ENCODE peak calls at places on chromosomes 7 and 10, in nine cellular contexts. One of them, this sample, is unnamed.

GRCh38 chr7:79149831-79150230 is 303.6 kb downstream of the MAGI2 start:
- DNase-seq in effector CD4-positive, alpha-beta T cell: no peak
- DNase-seq in choroid plexus epithelial cell: no peak
- DNase-seq in body of pancreas: no peak
- DNase-seq in T-helper 1 cell: no peak
- DNase-seq in germinal center: no peak
- DNase-seq in COR-L47: no peak
- DNase-seq in activated T-cell treated with anti-CD3 and anti-CD28 coated beads for 48 hours: no peak
- DNase-seq in AG04450: no peak
- DNase-seq in this sample: no peak

GRCh38 chr10:113053091-113053490 is 103.0 kb downstream of the TCF7L2 start:
- DNase-seq in T-helper 1 cell: no peak
- DNase-seq in choroid plexus epithelial cell: no peak
- DNase-seq in germinal center: no peak
- DNase-seq in AG04450: no peak
- DNase-seq in COR-L47: no peak
- DNase-seq in activated T-cell treated with anti-CD3 and anti-CD28 coated beads for 48 hours: no peak
- DNase-seq in effector CD4-positive, alpha-beta T cell: no peak
- DNase-seq in body of pancreas: no peak
- DNase-seq in this sample: no peak

GRCh38 chr10:72088879-72089585 is 681 bp upstream of the SPOCK2 start:
- DNase-seq in COR-L47: peak
- DNase-seq in body of pancreas: no peak
- DNase-seq in choroid plexus epithelial cell: peak
- DNase-seq in effector CD4-positive, alpha-beta T cell: peak
- DNase-seq in germinal center: peak
- DNase-seq in T-helper 1 cell: peak
- DNase-seq in AG04450: no peak
- DNase-seq in activated T-cell treated with anti-CD3 and anti-CD28 coated beads for 48 hours: no peak
- DNase-seq in this sample: no peak

GRCh38 chr10:116838143-116838725 is 11.1 kb upstream of the ENO4 start:
- DNase-seq in germinal center: peak
- DNase-seq in AG04450: no peak
- DNase-seq in COR-L47: no peak
- DNase-seq in effector CD4-positive, alpha-beta T cell: no peak
- DNase-seq in T-helper 1 cell: no peak
- DNase-seq in activated T-cell treated with anti-CD3 and anti-CD28 coated beads for 48 hours: no peak
- DNase-seq in body of pancreas: no peak
- DNase-seq in choroid plexus epithelial cell: no peak
- DNase-seq in this sample: no peak

GRCh38 chr7:46757006-46757405 is 824.9 kb downstream of the TNS3 start:
- DNase-seq in AG04450: no peak
- DNase-seq in choroid plexus epithelial cell: no peak
- DNase-seq in germinal center: no peak
- DNase-seq in activated T-cell treated with anti-CD3 and anti-CD28 coated beads for 48 hours: no peak
- DNase-seq in T-helper 1 cell: no peak
- DNase-seq in COR-L47: no peak
- DNase-seq in body of pancreas: no peak
- DNase-seq in effector CD4-positive, alpha-beta T cell: no peak
- DNase-seq in this sample: no peak

GRCh38 chr10:122565766-122566206 is 5.2 kb downstream of the DMBT1 start:
- DNase-seq in activated T-cell treated with anti-CD3 and anti-CD28 coated beads for 48 hours: peak
- DNase-seq in body of pancreas: peak
- DNase-seq in effector CD4-positive, alpha-beta T cell: peak
- DNase-seq in AG04450: peak
- DNase-seq in COR-L47: peak
- DNase-seq in T-helper 1 cell: peak
- DNase-seq in choroid plexus epithelial cell: peak
- DNase-seq in germinal center: peak
- DNase-seq in this sample: peak

GRCh38 chr7:144526912-144527610 is 123.6 kb upstream of the NOBOX start:
- DNase-seq in activated T-cell treated with anti-CD3 and anti-CD28 coated beads for 48 hours: no peak
- DNase-seq in T-helper 1 cell: no peak
- DNase-seq in body of pancreas: no peak
- DNase-seq in AG04450: no peak
- DNase-seq in choroid plexus epithelial cell: no peak
- DNase-seq in COR-L47: no peak
- DNase-seq in effector CD4-positive, alpha-beta T cell: no peak
- DNase-seq in germinal center: no peak
- DNase-seq in this sample: no peak

GRCh38 chr7:78114993-78115392 is 316.4 kb downstream of the PHTF2 start:
- DNase-seq in COR-L47: no peak
- DNase-seq in germinal center: no peak
- DNase-seq in body of pancreas: no peak
- DNase-seq in T-helper 1 cell: no peak
- DNase-seq in choroid plexus epithelial cell: no peak
- DNase-seq in activated T-cell treated with anti-CD3 and anti-CD28 coated beads for 48 hours: no peak
- DNase-seq in AG04450: no peak
- DNase-seq in effector CD4-positive, alpha-beta T cell: no peak
- DNase-seq in this sample: no peak

GRCh38 chr10:48623607-48624132 is 18.8 kb upstream of the ARHGAP22 start:
- DNase-seq in AG04450: no peak
- DNase-seq in effector CD4-positive, alpha-beta T cell: no peak
- DNase-seq in body of pancreas: no peak
- DNase-seq in choroid plexus epithelial cell: no peak
- DNase-seq in activated T-cell treated with anti-CD3 and anti-CD28 coated beads for 48 hours: no peak
- DNase-seq in T-helper 1 cell: no peak
- DNase-seq in germinal center: no peak
- DNase-seq in COR-L47: no peak
- DNase-seq in this sample: no peak

GRCh38 chr10:5183923-5184322 is 1.0 kb downstream of the AKR1C8 start:
- DNase-seq in COR-L47: no peak
- DNase-seq in AG04450: no peak
- DNase-seq in body of pancreas: no peak
- DNase-seq in germinal center: no peak
- DNase-seq in choroid plexus epithelial cell: no peak
- DNase-seq in T-helper 1 cell: no peak
- DNase-seq in effector CD4-positive, alpha-beta T cell: no peak
- DNase-seq in activated T-cell treated with anti-CD3 and anti-CD28 coated beads for 48 hours: no peak
- DNase-seq in this sample: no peak

GRCh38 chr10:83991986-83992753 is 147.1 kb upstream of the GHITM start:
- DNase-seq in COR-L47: peak
- DNase-seq in choroid plexus epithelial cell: peak
- DNase-seq in AG04450: no peak
- DNase-seq in germinal center: no peak
- DNase-seq in activated T-cell treated with anti-CD3 and anti-CD28 coated beads for 48 hours: no peak
- DNase-seq in effector CD4-positive, alpha-beta T cell: no peak
- DNase-seq in T-helper 1 cell: no peak
- DNase-seq in body of pancreas: peak
- DNase-seq in this sample: no peak

GRCh38 chr7:105816954-105817615 is 59.3 kb downstream of the ATXN7L1 start:
- DNase-seq in body of pancreas: no peak
- DNase-seq in T-helper 1 cell: no peak
- DNase-seq in choroid plexus epithelial cell: no peak
- DNase-seq in COR-L47: no peak
- DNase-seq in effector CD4-positive, alpha-beta T cell: no peak
- DNase-seq in activated T-cell treated with anti-CD3 and anti-CD28 coated beads for 48 hours: no peak
- DNase-seq in AG04450: no peak
- DNase-seq in germinal center: no peak
- DNase-seq in this sample: no peak

GRCh38 chr7:5408777-5409176 is 14.9 kb downstream of the TNRC18 start:
- DNase-seq in body of pancreas: no peak
- DNase-seq in T-helper 1 cell: no peak
- DNase-seq in AG04450: no peak
- DNase-seq in germinal center: no peak
- DNase-seq in effector CD4-positive, alpha-beta T cell: no peak
- DNase-seq in choroid plexus epithelial cell: peak
- DNase-seq in activated T-cell treated with anti-CD3 and anti-CD28 coated beads for 48 hours: no peak
- DNase-seq in COR-L47: no peak
- DNase-seq in this sample: no peak

GRCh38 chr10:36280396-36280795 is 638.3 kb upstream of the FZD8 start:
- DNase-seq in germinal center: no peak
- DNase-seq in COR-L47: no peak
- DNase-seq in body of pancreas: no peak
- DNase-seq in T-helper 1 cell: no peak
- DNase-seq in choroid plexus epithelial cell: peak
- DNase-seq in effector CD4-positive, alpha-beta T cell: no peak
- DNase-seq in activated T-cell treated with anti-CD3 and anti-CD28 coated beads for 48 hours: no peak
- DNase-seq in AG04450: no peak
- DNase-seq in this sample: peak

This sample was measured in T1000.